ENCODE peak calls at places on chromosomes 4 and X, in six cellular contexts. E is lower lobe of right lung, L is sigmoid colon, T is pancreas, Y is NB4, W is coronary artery. R is an unnamed sample.

GRCh38 chr4:4423706-4424498 is 37.0 kb downstream of the NSG1 start:
- DNase-seq in W (no peak), Y (no peak), T (no peak), L (peak), E (no peak), R (no peak)

GRCh38 chr4:41142946-41143720 is 71.2 kb downstream of the APBB2 start:
- DNase-seq in E (no peak), T (no peak), L (peak), Y (no peak), W (peak), R (peak)

GRCh38 chr4:48906283-48907173 is at the start of gene OCIAD2:
- DNase-seq in W (no peak), L (peak), Y (peak), T (peak), E (peak), R (no peak)

GRCh38 chrX:67636532-67636931 is 92.7 kb downstream of the AR start:
- DNase-seq in E (no peak), Y (no peak), T (no peak), L (no peak), W (no peak), R (no peak)

GRCh38 chrX:49840679-49841078 is 11.6 kb downstream of the PAGE4 start:
- DNase-seq in Y (peak), E (peak), T (peak), W (no peak), L (no peak), R (peak)

GRCh38 chr4:108385076-108385475 is 216.3 kb upstream of the LEF1 start:
- DNase-seq in W (no peak), Y (no peak), E (no peak), L (no peak), T (no peak), R (no peak)

GRCh38 chr4:16290681-16291420 is 64.6 kb upstream of the TAPT1 start:
- DNase-seq in L (no peak), E (no peak), W (no peak), T (no peak), Y (no peak), R (no peak)

GRCh38 chr4:126757219-126757618 is 875.5 kb upstream of the INTU start:
- DNase-seq in L (no peak), Y (no peak), T (no peak), W (no peak), E (no peak), R (no peak)

GRCh38 chrX:138034136-138034535 is 468.2 kb downstream of the ZIC3 start:
- DNase-seq in Y (peak), E (no peak), T (no peak), W (no peak), L (no peak), R (no peak)

GRCh38 chr4:81470456-81471327 is 1.0 kb downstream of the RASGEF1B start:
- DNase-seq in L (peak), Y (peak), E (peak), W (peak), T (peak), R (no peak)

GRCh38 chr4:165440415-165440882 is 61.6 kb downstream of the CPE start:
- DNase-seq in E (no peak), Y (no peak), L (no peak), T (no peak), W (no peak), R (no peak)

GRCh38 chrX:152813211-152813610 is 17.3 kb downstream of the CETN2 start:
- DNase-seq in T (no peak), E (no peak), W (no peak), L (no peak), Y (no peak), R (no peak)

GRCh38 chr4:130808492-130808891 is 1712.5 kb downstream of the C4orf33 start:
- DNase-seq in L (no peak), T (no peak), Y (peak), E (no peak), W (no peak), R (no peak)

GRCh38 chr4:74189331-74190043 is 31.6 kb downstream of the MTHFD2L start:
- DNase-seq in W (no peak), E (no peak), T (no peak), L (no peak), Y (peak), R (peak)

GRCh38 chrX:115372026-115372610 is 82.6 kb downstream of the LUZP4 start:
- DNase-seq in L (no peak), W (no peak), Y (no peak), E (no peak), T (no peak), R (peak)

GRCh38 chr4:173074501-173074946 is 94.1 kb upstream of the GALNT7 start:
- DNase-seq in W (no peak), Y (peak), E (no peak), T (peak), L (no peak), R (peak)

GRCh38 chr4:86927843-86928395 is 6.9 kb upstream of the AFF1 start:
- DNase-seq in Y (peak), E (no peak), T (peak), W (no peak), L (peak), R (peak)

GRCh38 chr4:5952286-5953002 is 59.6 kb upstream of the CRMP1 start:
- DNase-seq in Y (no peak), E (no peak), L (peak), T (no peak), W (no peak), R (no peak)

GRCh38 chr4:112552668-112553067 is 36.7 kb upstream of the NEUROG2 start:
- DNase-seq in W (no peak), T (no peak), L (no peak), E (no peak), Y (no peak), R (no peak)

GRCh38 chr4:173301518-173302201 is 32.5 kb downstream of the HMGB2 start:
- DNase-seq in E (no peak), L (no peak), T (no peak), W (no peak), Y (peak), R (no peak)

GRCh38 chr4:98657531-98658286 is 702 bp downstream of the TSPAN5 start:
- DNase-seq in E (no peak), Y (peak), W (no peak), L (no peak), T (peak), R (no peak)

GRCh38 chr4:84239278-84239845 is 259.7 kb downstream of the NKX6-1 start:
- DNase-seq in Y (no peak), E (no peak), W (no peak), L (no peak), T (no peak), R (no peak)

GRCh38 chr4:94724016-94724415 is 33.7 kb upstream of the BMPR1B start:
- DNase-seq in Y (no peak), L (no peak), T (no peak), W (no peak), E (no peak), R (no peak)

GRCh38 chr4:109294006-109294405 is 8.5 kb downstream of the COL25A1 start:
- DNase-seq in Y (peak), L (no peak), W (no peak), E (no peak), T (no peak), R (no peak)

GRCh38 chrX:27336466-27337091 is 126.6 kb downstream of the PPP4R3C start:
- DNase-seq in T (peak), W (no peak), Y (peak), E (peak), L (no peak), R (no peak)

GRCh38 chrX:137427061-137427778 is 138.7 kb upstream of the ZIC3 start:
- DNase-seq in E (no peak), L (no peak), Y (no peak), W (no peak), T (no peak), R (no peak)

GRCh38 chr4:97139796-97140195 is 1003.5 kb downstream of the STPG2 start:
- DNase-seq in T (no peak), L (no peak), W (no peak), Y (no peak), E (no peak), R (no peak)

GRCh38 chr4:4541040-4541631 is 712 bp downstream of the STX18 start:
- DNase-seq in T (peak), W (no peak), L (no peak), Y (peak), E (peak), R (no peak)

DNA sequence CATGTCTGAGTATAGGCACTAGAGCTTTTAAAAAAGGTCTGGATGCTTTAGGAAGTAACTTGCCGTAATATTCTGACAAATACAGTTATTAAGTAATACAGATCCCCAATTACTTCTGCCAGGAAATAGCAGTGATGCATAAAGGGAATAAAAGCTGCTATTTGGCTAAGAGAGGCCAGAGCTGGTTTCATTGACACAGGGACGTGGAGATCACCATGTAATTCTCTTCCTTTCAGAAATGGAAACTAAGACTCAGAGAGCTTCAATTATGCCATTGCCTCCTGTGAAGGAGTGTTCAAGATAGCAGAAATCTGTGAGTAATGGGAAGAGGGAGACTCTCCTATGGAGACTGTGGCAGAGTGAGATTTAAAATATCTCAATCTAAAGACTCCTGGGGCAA is 238.1 kb downstream of the SLITRK2 start:
- DNase-seq in E (no peak), T (no peak), Y (no peak), W (no peak), L (no peak), R (no peak)
- H3K4me3 ChIP-seq in E (no peak), T (no peak), Y (no peak), W (no peak), L (no peak), R (no peak)

DNA sequence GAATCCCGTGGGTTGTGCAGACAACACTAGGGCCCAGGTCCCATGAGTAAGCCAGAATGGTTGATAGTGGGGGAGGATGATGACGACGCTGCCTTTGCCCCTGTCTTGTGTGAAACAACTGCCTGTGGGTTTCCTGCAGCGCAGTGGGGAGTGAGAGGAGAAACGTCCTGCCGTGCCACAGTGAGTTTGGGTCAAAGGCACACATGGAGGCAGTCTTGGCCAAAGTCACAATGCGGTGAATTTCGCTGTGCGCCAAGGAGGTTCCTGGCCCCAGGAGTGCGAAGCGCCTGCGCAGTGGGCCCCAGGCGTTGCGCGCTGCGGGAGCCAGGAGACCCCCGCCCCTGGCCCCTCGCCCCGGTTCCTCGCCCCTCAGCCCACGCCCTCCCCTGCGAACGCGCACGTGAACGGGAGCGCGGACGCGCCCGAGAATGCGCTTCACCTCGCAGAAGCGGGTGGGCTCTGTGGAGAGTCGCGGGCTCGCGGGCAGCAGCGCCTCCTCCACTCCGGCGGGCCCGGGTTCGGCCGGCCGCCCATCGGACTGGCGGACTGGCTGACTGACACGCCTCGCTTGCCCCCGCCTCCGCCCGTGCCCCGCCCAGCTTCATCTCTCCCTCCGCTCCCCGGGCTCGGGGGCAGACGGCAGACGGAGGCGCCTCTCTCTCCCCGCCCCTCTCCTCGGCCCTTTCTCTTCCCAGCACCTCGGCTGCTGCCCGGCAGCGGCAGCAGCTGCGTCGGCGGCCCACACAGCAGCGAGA is at the start of gene NUDT10:
- DNase-seq in L (peak), Y (peak), T (peak), E (peak), W (peak), R (no peak)
- H3K4me3 ChIP-seq in L (peak), Y (no peak), T (peak), E (peak), W (peak), R (peak)

GRCh38 chrX:12981880-12982279 is 7.0 kb downstream of the TMSB4X start:
- DNase-seq in Y (peak), W (no peak), E (no peak), L (no peak), T (no peak), R (no peak)
- H3K4me3 ChIP-seq in Y (no peak), W (no peak), E (no peak), L (no peak), T (no peak), R (no peak)

GRCh38 chr4:146439999-146440398 is 81.7 kb downstream of the SLC10A7 start:
- DNase-seq in T (no peak), Y (no peak), W (no peak), L (no peak), E (no peak), R (no peak)

GRCh38 chr4:146435962-146436361 is 85.8 kb downstream of the SLC10A7 start:
- DNase-seq in W (no peak), Y (no peak), E (no peak), T (no peak), L (no peak), R (no peak)

GRCh38 chr4:146439437-146439836 is 82.3 kb downstream of the SLC10A7 start:
- DNase-seq in L (no peak), T (no peak), W (no peak), Y (no peak), E (no peak), R (no peak)

GRCh38 chr4:146437778-146438177 is 84.0 kb downstream of the SLC10A7 start:
- DNase-seq in L (no peak), Y (no peak), E (no peak), T (no peak), W (no peak), R (no peak)

GRCh38 chr4:146436423-146437162 is 85.1 kb downstream of the SLC10A7 start:
- DNase-seq in Y (no peak), E (no peak), T (no peak), W (no peak), L (no peak), R (no peak)
- H3K4me3 ChIP-seq in Y (no peak), E (no peak), T (no peak), W (no peak), L (no peak), R (no peak)